ENCODE peak calls at places on chromosomes 12 and 14, in five cellular contexts. Z is heart right ventricle, Q is stomach, R is thoracic aorta, X is right lobe of liver. V is an unnamed sample.

GRCh38 chr14:71592361-71592760 is 339.9 kb upstream of the RGS6 start:
- DNase-seq in Z (no peak), Q (peak; percentile 32), R (no peak), X (no peak), V (no peak)

GRCh38 chr12:34286934-34287333 is 264.6 kb downstream of the ALG10 start:
- DNase-seq in Z (no peak), Q (no peak), R (no peak), X (no peak), V (no peak)

GRCh38 chr12:129102233-129102632 is 249.0 kb downstream of the GLT1D1 start:
- DNase-seq in Z (no peak), Q (no peak), R (no peak), X (no peak), V (no peak)

GRCh38 chr14:83826838-83827237 is 1703.1 kb upstream of the FLRT2 start:
- DNase-seq in Z (no peak), Q (no peak), R (no peak), X (no peak), V (no peak)

GRCh38 chr12:47709277-47710048 is 3.6 kb upstream of the RPAP3 start:
- DNase-seq in Z (no peak), Q (no peak), R (no peak), X (no peak), V (no peak)

GRCh38 chr12:6667559-6668210 is 4.8 kb upstream of the ING4 start:
- DNase-seq in Z (no peak), Q (no peak), R (no peak), X (no peak), V (no peak)

GRCh38 chr14:96888593-96888992 is 91.4 kb downstream of the VRK1 start:
- DNase-seq in Z (no peak), Q (no peak), R (no peak), X (no peak), V (no peak)

GRCh38 chr14:89507521-89507920 is 90.5 kb upstream of the FOXN3 start:
- DNase-seq in Z (no peak), Q (no peak), R (no peak), X (no peak), V (peak; percentile 80)

GRCh38 chr14:100131181-100131580 is 28.3 kb downstream of the DEGS2 start:
- DNase-seq in Z (no peak), Q (peak; percentile 78), R (no peak), X (no peak), V (no peak)
- H3K27ac ChIP-seq in Z (no peak overlapping the region), Q (peak overlapping the region; percentile 67), R (no peak overlapping the region), X (no peak overlapping the region), V (no peak overlapping the region)

GRCh38 chr12:2082321-2082720 is 29.5 kb downstream of the CACNA1C start:
- DNase-seq in Z (no peak), Q (no peak), R (no peak), X (no peak), V (no peak)

GRCh38 chr12:2084553-2085296 is 31.9 kb downstream of the CACNA1C start:
- DNase-seq in Z (no peak), Q (no peak), R (no peak), X (no peak), V (no peak)

GRCh38 chr12:2083561-2083960 is 30.8 kb downstream of the CACNA1C start:
- DNase-seq in Z (no peak), Q (no peak), R (no peak), X (no peak), V (no peak)

GRCh38 chr12:2080604-2081003 is 27.8 kb downstream of the CACNA1C start:
- DNase-seq in Z (no peak), Q (no peak), R (no peak), X (no peak), V (no peak)

GRCh38 chr12:2083008-2083407 is 30.2 kb downstream of the CACNA1C start:
- DNase-seq in Z (no peak), Q (no peak), R (no peak), X (no peak), V (no peak)
- TF ChIP-seq CTCF in Z (no peak), Q (no peak), R (no peak), X (no peak), V (no peak)

GRCh38 chr12:93812616-93813015 is 135.4 kb downstream of the CRADD start:
- DNase-seq in Z (no peak), Q (no peak), R (no peak), X (no peak), V (no peak)
- H3K4me1 ChIP-seq in Z (peaks cover 69% of the 10 kb centered on the region), Q (peaks cover 64% of the 10 kb centered on the region), R (peaks cover 63% of the 10 kb centered on the region), X (no peaks in the 10 kb centered on the region), V (peaks cover 7% of the 10 kb centered on the region)

GRCh38 chr12:124040737-124041136 is 67.7 kb downstream of the ZNF664 start:
- DNase-seq in Z (no peak), Q (no peak), R (no peak), X (no peak), V (no peak)

GRCh38 chr12:124044021-124044420 is 71.0 kb downstream of the ZNF664 start:
- DNase-seq in Z (no peak), Q (no peak), R (no peak), X (no peak), V (no peak)

GRCh38 chr12:124039276-124039675 is 66.3 kb downstream of the ZNF664 start:
- DNase-seq in Z (no peak), Q (no peak), R (no peak), X (no peak), V (no peak)

GRCh38 chr12:124040286-124040685 is 67.3 kb downstream of the ZNF664 start:
- DNase-seq in Z (no peak), Q (no peak), R (no peak), X (no peak), V (no peak)

DNA sequence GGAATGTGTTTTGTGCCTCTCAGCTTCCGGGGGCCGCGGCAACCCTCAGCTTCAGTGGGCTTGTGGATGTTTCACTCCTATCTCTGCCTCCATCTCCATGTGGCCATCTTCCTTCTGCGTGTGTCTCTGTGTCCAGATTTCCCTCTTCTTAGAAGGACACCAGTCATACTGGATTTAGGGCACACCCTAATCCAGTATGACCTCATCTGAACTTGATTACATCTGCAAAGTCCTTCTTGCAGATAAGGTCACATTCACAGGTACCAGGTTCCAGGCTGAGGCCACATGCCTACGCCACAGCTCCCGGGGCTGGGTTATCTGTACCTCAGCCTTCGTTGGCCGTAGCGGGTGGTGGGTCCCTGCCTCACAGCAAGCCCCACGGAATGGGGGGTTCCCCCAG is 68.9 kb downstream of the ZNF664 start:
- DNase-seq in Z (no peak), Q (no peak), R (no peak), X (no peak), V (no peak)
- H3K27ac ChIP-seq in Z (no peak overlapping the region), Q (no peak overlapping the region), R (no peak overlapping the region), X (no peak overlapping the region), V (no peak overlapping the region)

GRCh38 chr12:131817241-131817640 is 11.0 kb upstream of the MMP17 start:
- DNase-seq in Z (no peak), Q (no peak), R (no peak), X (no peak), V (no peak)

GRCh38 chr12:131818821-131819585 is 9.2 kb upstream of the MMP17 start:
- DNase-seq in Z (no peak), Q (no peak), R (no peak), X (no peak), V (no peak)

GRCh38 chr12:131816495-131816894 is 11.7 kb upstream of the MMP17 start:
- DNase-seq in Z (no peak), Q (no peak), R (no peak), X (no peak), V (no peak)

GRCh38 chr12:131810672-131811071 is 17.5 kb upstream of the MMP17 start:
- DNase-seq in Z (no peak), Q (no peak), R (no peak), X (no peak), V (no peak)

GRCh38 chr12:131815132-131815531 is 13.1 kb upstream of the MMP17 start:
- DNase-seq in Z (no peak), Q (no peak), R (no peak), X (no peak), V (no peak)
- TF ChIP-seq CTCF in Z (no peak), Q (no peak), R (no peak), X (no peak), V (no peak)

GRCh38 chr12:13961983-13962382 is 19.4 kb downstream of the GRIN2B start:
- DNase-seq in Z (no peak), Q (no peak), R (no peak), X (no peak), V (no peak)
- H3K4me1 ChIP-seq in Z (peaks cover 8% of the 10 kb centered on the region), Q (no peaks in the 10 kb centered on the region), R (no peaks in the 10 kb centered on the region), X (no peaks in the 10 kb centered on the region), V (no peaks in the 10 kb centered on the region)

DNA sequence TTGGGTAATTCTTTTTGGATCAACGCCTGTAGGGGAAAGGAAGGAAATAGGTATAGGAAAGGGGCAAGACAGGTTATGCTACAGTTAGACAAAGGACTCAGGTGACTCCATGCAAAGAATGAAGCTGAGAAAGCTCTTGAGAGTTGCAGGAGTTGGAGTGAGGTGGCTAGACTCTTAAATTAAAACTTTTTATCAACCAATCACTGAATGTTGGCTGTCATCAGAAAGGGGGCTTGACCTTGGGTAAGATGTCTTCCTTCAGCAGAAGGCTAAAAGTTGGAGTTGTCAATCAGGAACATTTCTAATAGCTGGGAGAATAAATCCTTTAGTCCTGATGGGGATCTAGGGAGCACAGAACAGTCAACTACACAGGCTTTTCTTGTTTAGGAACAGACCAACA is 595.4 kb downstream of the SLC16A7 start:
- DNase-seq in Z (no peak), Q (no peak), R (no peak), X (no peak), V (no peak)
- H3K27ac ChIP-seq in Z (no peak overlapping the region), Q (no peak overlapping the region), R (no peak overlapping the region), X (no peak overlapping the region), V (no peak overlapping the region)

DNA sequence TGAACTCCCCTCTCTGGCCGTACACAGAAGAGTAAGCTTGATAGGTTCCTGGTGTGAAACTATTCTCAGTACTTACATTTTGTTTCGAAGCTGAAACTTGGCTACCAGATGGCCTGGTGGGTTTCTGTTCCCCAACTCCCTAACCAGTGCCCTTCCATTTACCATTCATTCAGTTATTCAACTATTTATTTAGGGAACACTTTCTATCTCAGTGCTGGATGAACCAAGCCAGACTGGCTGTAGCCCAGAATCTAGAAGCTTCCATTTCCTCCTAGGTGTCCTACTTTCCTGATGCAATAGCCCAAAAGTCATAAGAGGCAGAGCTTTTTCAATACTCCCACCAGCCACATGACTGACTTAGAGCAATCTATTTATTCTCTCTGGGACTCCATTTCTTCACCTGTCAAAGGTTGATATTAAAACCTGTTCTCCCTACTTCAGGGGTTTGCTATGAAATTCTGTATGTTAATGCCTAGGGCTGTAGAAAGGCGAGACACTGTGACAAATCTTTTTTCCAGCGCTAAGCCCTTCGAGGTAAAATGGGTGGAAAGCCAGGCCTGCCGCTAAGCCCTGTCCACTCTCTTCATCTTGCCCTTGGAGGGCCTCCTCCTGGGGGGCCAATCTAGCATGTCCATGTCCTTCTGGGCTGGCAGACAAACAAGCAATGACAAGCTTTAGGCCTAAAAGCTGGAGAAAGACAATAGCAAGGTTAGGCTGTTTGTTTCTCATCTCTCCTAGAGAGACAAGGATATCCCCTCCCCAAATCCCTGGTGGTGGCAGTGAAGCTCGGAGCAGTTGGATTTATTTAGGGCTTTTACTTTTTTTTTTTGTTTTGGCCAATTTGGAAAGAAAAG is 8.2 kb upstream of the IRF2BPL start:
- DNase-seq in Z (no peak), Q (no peak), R (no peak), X (no peak), V (no peak)
- TF ChIP-seq CTCF in Z (no peak), Q (no peak), R (no peak), X (no peak), V (no peak)

V was measured in foreskin keratinocyte.